ENCODE peak calls at places on chromosomes 4 and X, in four cellular contexts. P is stimulated activated CD8-positive, alpha-beta memory T cell treated with anti-CD3 and anti-CD28 coated beads, Interleukin-2, amount 100 ng/mL, for 1 hour; G is GDM1; E is NCI-H345. U is an unnamed sample.
A peak's percentile ranks its signal among the peaks of the same experiment; 100 is the strongest.

GRCh38 chr4:54547299-54548097 is 110.3 kb upstream of the KIT start:
- DNase-seq in G (no peak), P (no peak), E (no peak), U (no peak)

GRCh38 chr4:113692809-113693411 is 68.6 kb downstream of the CAMK2D start:
- DNase-seq in P (no peak), E (no peak), G (no peak), U (no peak)

GRCh38 chr4:37682701-37683401 is 3.3 kb downstream of the RELL1 start:
- DNase-seq in G (no peak), E (no peak), P (no peak), U (peak; percentile 28)

GRCh38 chr4:158741622-158742021 is 18.4 kb upstream of the PPID start:
- DNase-seq in E (no peak), P (no peak), G (no peak), U (no peak)

GRCh38 chr4:171876636-171877035 is 63.4 kb downstream of the GALNTL6 start:
- DNase-seq in G (no peak), E (no peak), P (no peak), U (no peak)

GRCh38 chrX:97828454-97828853 is 944.7 kb downstream of the RPA4 start:
- DNase-seq in P (no peak), E (no peak), G (no peak), U (no peak)

GRCh38 chrX:8103655-8104054 is 67.4 kb downstream of the VCX2 start:
- DNase-seq in G (no peak), E (no peak), P (no peak), U (no peak)

GRCh38 chr4:1767770-1768366 is 25.2 kb upstream of the FGFR3 start:
- DNase-seq in E (peak; percentile 13), P (no peak), G (no peak), U (peak; percentile 38)

GRCh38 chr4:19776929-19777328 is 474.8 kb upstream of the SLIT2 start:
- DNase-seq in E (no peak), G (no peak), P (no peak), U (peak; percentile 65)

GRCh38 chr4:43693876-43694275 is 754.7 kb downstream of the KCTD8 start:
- DNase-seq in G (no peak), P (no peak), E (no peak), U (no peak)

GRCh38 chr4:183471960-183472708 is 27.7 kb downstream of the CDKN2AIP start:
- DNase-seq in P (peak; percentile 62), G (peak; percentile 65), E (peak; percentile 70), U (peak; percentile 84)

GRCh38 chr4:3342182-3342854 is 49.5 kb downstream of the RGS12 start:
- DNase-seq in E (peak; percentile 60), G (no peak), P (no peak), U (peak; percentile 77)

GRCh38 chr4:110540606-110541440 is 64.9 kb downstream of the ENPEP start:
- DNase-seq in E (no peak), G (no peak), P (no peak), U (peak; percentile 91)

GRCh38 chr4:41609851-41610250 is 71.9 kb downstream of the LIMCH1 start:
- DNase-seq in E (no peak), P (no peak), G (no peak), U (no peak)

GRCh38 chrX:134982748-134983147 is 8.0 kb upstream of the SMIM10 start:
- DNase-seq in G (no peak), P (no peak), E (no peak), U (no peak)

GRCh38 chr4:76377922-76378321 is 43.0 kb downstream of the CCDC158 start:
- DNase-seq in E (peak; percentile 3), G (peak; percentile 1), P (peak; percentile 4), U (peak; percentile 58)

GRCh38 chr4:83356899-83357661 is 22.4 kb upstream of the HPSE start:
- DNase-seq in E (no peak), G (no peak), P (no peak), U (peak; percentile 86)

GRCh38 chr4:71206763-71207162 is 132.1 kb upstream of the SLC4A4 start:
- DNase-seq in G (no peak), E (no peak), P (no peak), U (peak; percentile 71)

GRCh38 chr4:25865586-25865985 is 2.8 kb upstream of the SEL1L3 start:
- DNase-seq in E (peak; percentile 3), P (no peak), G (no peak), U (peak; percentile 38)

GRCh38 chr4:163395758-163396157 is 52.1 kb downstream of the NPY5R start:
- DNase-seq in P (no peak), E (no peak), G (no peak), U (peak; percentile 15)

U was measured in ELR.